ENCODE peak calls at places on chromosome 6, in five cellular contexts. I is mesendoderm, Y is endothelial cell, U is neural progenitor cell, T is cardiac fibroblast. B is an unnamed sample.

GRCh38 chr6:139370047-139370706 is 4.3 kb downstream of the CITED2 start:
- DNase-seq in T (peak; percentile 84), U (peak; percentile 53), Y (no peak), I (peak; percentile 50), B (no peak)

GRCh38 chr6:136051140-136051775 is 198.9 kb downstream of the MTFR2 start:
- DNase-seq in I (no peak), Y (no peak), U (no peak), T (peak; percentile 81), B (no peak)

GRCh38 chr6:45737331-45738056 is 278.2 kb downstream of the CLIC5 start:
- DNase-seq in I (no peak), U (no peak), Y (no peak), T (no peak), B (no peak)

GRCh38 chr6:158060447-158061360 is 79.0 kb downstream of the SYNJ2 start:
- DNase-seq in U (no peak), Y (peak; percentile 53), I (peak; percentile 91), T (peak; percentile 98), B (no peak)

GRCh38 chr6:109695468-109695867 is 4.4 kb downstream of the FIG4 start:
- DNase-seq in U (peak; percentile 15), T (no peak), Y (peak; percentile 33), I (peak; percentile 66), B (no peak)

GRCh38 chr6:21348462-21349195 is 244.9 kb upstream of the SOX4 start:
- DNase-seq in Y (peak; percentile 4), U (peak; percentile 29), I (peak; percentile 83), T (peak; percentile 68), B (no peak)

GRCh38 chr6:118810420-118811027 is 83.4 kb upstream of the ASF1A start:
- DNase-seq in Y (no peak), U (no peak), I (no peak), T (no peak), B (no peak)

GRCh38 chr6:16803294-16804006 is 42.2 kb upstream of the ATXN1 start:
- DNase-seq in T (peak; percentile 74), U (peak; percentile 31), I (peak; percentile 97), Y (peak; percentile 18), B (peak; percentile 42)

GRCh38 chr6:108604156-108604555 is 43.4 kb downstream of the FOXO3 start:
- DNase-seq in U (no peak), T (no peak), I (no peak), Y (no peak), B (no peak)

B was measured in neural crest cell.